ENCODE peak calls at places on chromosome 18, in nine cellular contexts. W is activated CD8-positive, alpha-beta memory T cell treated with anti-CD3 and anti-CD28 coated beads, Interleukin-2, amount 10 ng/mL, durations not matched to agents 7 days and 5 days; H is upper lobe of right lung; C is memory B cell; O is CD8-positive, alpha-beta T cell; Z is activated CD4-positive, alpha-beta T cell treated with anti-CD3 and anti-CD28 coated beads for 36 hours; N is effector memory CD8-positive, alpha-beta T cell; S is T-helper 17 cell; Y is naive thymus-derived CD8-positive, alpha-beta T cell. Q is an unnamed sample.
A peak's percentile ranks its signal among the peaks of the same experiment; 100 is the strongest.

GRCh38 chr18:49590608-49591007 is 28.8 kb downstream of the LIPG start:
- ATAC-seq in W (no peak), H (peak; percentile 33), C (no peak), O (no peak), Z (no peak), N (no peak), S (no peak), Y (no peak), Q (peak; percentile 39)

GRCh38 chr18:73980289-73980979 is 167.2 kb downstream of the FBXO15 start:
- ATAC-seq in W (no peak), H (peak; percentile 23), C (no peak), O (no peak), Z (no peak), N (no peak), S (no peak), Y (no peak), Q (no peak)

GRCh38 chr18:35983147-35983546 is 10.7 kb downstream of the RMP24 start:
- ATAC-seq in W (no peak), H (no peak), C (no peak), O (no peak), Z (no peak), N (no peak), S (no peak), Y (no peak), Q (peak; percentile 27)

GRCh38 chr18:77619523-77619922 is 369.9 kb downstream of the GALR1 start:
- ATAC-seq in W (no peak), H (no peak), C (no peak), O (no peak), Z (no peak), N (no peak), S (no peak), Y (no peak), Q (no peak)

GRCh38 chr18:3075491-3075890 is 62.5 kb upstream of the LPIN2 start:
- ATAC-seq in W (no peak), H (no peak), C (no peak), O (no peak), Z (no peak), N (no peak), S (no peak), Y (no peak), Q (no peak)

GRCh38 chr18:36724591-36725001 is 104.2 kb downstream of the TPGS2 start:
- ATAC-seq in W (no peak), H (no peak), C (no peak), O (no peak), Z (no peak), N (no peak), S (no peak), Y (no peak), Q (peak; percentile 63)

GRCh38 chr18:58247363-58247834 is 203.4 kb downstream of the NEDD4L start:
- ATAC-seq in W (no peak), H (peak; percentile 61), C (no peak), O (no peak), Z (no peak), N (no peak), S (no peak), Y (no peak), Q (peak; percentile 57)

GRCh38 chr18:45719106-45719505 is 4.9 kb upstream of the SLC14A1 start:
- ATAC-seq in W (no peak), H (no peak), C (no peak), O (no peak), Z (no peak), N (no peak), S (no peak), Y (no peak), Q (no peak)

GRCh38 chr18:24267878-24268277 is 129.0 kb downstream of the CABYR start:
- ATAC-seq in W (no peak), H (no peak), C (no peak), O (no peak), Z (no peak), N (no peak), S (no peak), Y (no peak), Q (no peak)

GRCh38 chr18:45255142-45255890 is 360.0 kb upstream of the SLC14A2 start:
- ATAC-seq in W (no peak), H (peak; percentile 66), C (no peak), O (no peak), Z (no peak), N (no peak), S (no peak), Y (no peak), Q (no peak)

GRCh38 chr18:3150688-3151087 is 69.1 kb downstream of the MYOM1 start:
- ATAC-seq in W (no peak), H (no peak), C (no peak), O (no peak), Z (no peak), N (no peak), S (no peak), Y (no peak), Q (no peak)

GRCh38 chr18:36590621-36591580 is 237.9 kb downstream of the TPGS2 start:
- ATAC-seq in W (no peak), H (no peak), C (no peak), O (no peak), Z (no peak), N (no peak), S (no peak), Y (no peak), Q (no peak)

GRCh38 chr18:49819768-49820662 is 6.7 kb upstream of the ACAA2 start:
- ATAC-seq in W (peak; percentile 80), H (peak; percentile 76), C (no peak), O (peak; percentile 87), Z (peak; percentile 80), N (peak; percentile 94), S (peak; percentile 92), Y (peak; percentile 91), Q (peak; percentile 32)

GRCh38 chr18:42509702-42510424 is 554.8 kb downstream of the PIK3C3 start:
- ATAC-seq in W (no peak), H (no peak), C (no peak), O (no peak), Z (no peak), N (no peak), S (no peak), Y (no peak), Q (no peak)

GRCh38 chr18:57976230-57976773 is 67.7 kb upstream of the NEDD4L start:
- ATAC-seq in W (no peak), H (peak; percentile 76), C (peak; percentile 70), O (no peak), Z (no peak), N (no peak), S (no peak), Y (no peak), Q (no peak)

GRCh38 chr18:11532758-11533512 is 76.5 kb upstream of the SLC35G4 start:
- ATAC-seq in W (no peak), H (peak; percentile 23), C (no peak), O (no peak), Z (no peak), N (no peak), S (no peak), Y (no peak), Q (no peak)